ENCODE peak calls at places on chromosomes 12 and 14, in ten cellular contexts. V, B, X, G, F, W, I, J, C and U are unnamed samples.

GRCh38 chr14:81366259-81366658 is 33.9 kb downstream of the STON2 start:
- DNase-seq in V (no peak), B (no peak), X (no peak), G (no peak), F (no peak), W (no peak), I (no peak), J (peak; percentile 36), C (no peak), U (no peak)

GRCh38 chr12:39103552-39104165 is 198.3 kb upstream of the CPNE8 start:
- DNase-seq in V (peak; percentile 27), B (no peak), X (no peak), G (peak; percentile 40), F (peak; percentile 7), W (peak; percentile 11), I (peak; percentile 67), J (peak; percentile 66), C (peak; percentile 11), U (peak; percentile 70)

GRCh38 chr14:69010632-69011031 is 31.5 kb upstream of the ACTN1 start:
- DNase-seq in V (no peak), B (no peak), X (no peak), G (no peak), F (no peak), W (no peak), I (no peak), J (peak; percentile 31), C (peak; percentile 45), U (no peak)

GRCh38 chr12:119036878-119037493 is 55.6 kb downstream of the SRRM4 start:
- DNase-seq in V (peak; percentile 33), B (no peak), X (no peak), G (peak; percentile 13), F (no peak), W (no peak), I (peak; percentile 1), J (no peak), C (no peak), U (peak; percentile 54)

GRCh38 chr14:100576091-100577085 is 10.8 kb downstream of the BEGAIN start:
- DNase-seq in V (no peak), B (peak; percentile 4), X (no peak), G (no peak), F (no peak), W (no peak), I (no peak), J (no peak), C (no peak), U (no peak)

GRCh38 chr12:96336489-96336888 is 63.8 kb downstream of the CDK17 start:
- DNase-seq in V (no peak), B (no peak), X (no peak), G (no peak), F (no peak), W (no peak), I (no peak), J (no peak), C (no peak), U (no peak)

GRCh38 chr14:53209370-53209769 is 56.2 kb upstream of the DDHD1 start:
- DNase-seq in V (no peak), B (no peak), X (no peak), G (peak; percentile 54), F (no peak), W (no peak), I (peak; percentile 67), J (no peak), C (peak; percentile 78), U (no peak)

GRCh38 chr14:104086210-104086660 is 735 bp downstream of the ASPG start:
- DNase-seq in V (peak; percentile 4), B (peak; percentile 7), X (no peak), G (no peak), F (no peak), W (no peak), I (no peak), J (no peak), C (no peak), U (no peak)

GRCh38 chr12:11164384-11164783 is 6.6 kb upstream of the SMIM10L1 start:
- DNase-seq in V (no peak), B (no peak), X (no peak), G (no peak), F (no peak), W (no peak), I (no peak), J (no peak), C (no peak), U (no peak)

GRCh38 chr12:89067436-89067835 is 284.9 kb downstream of the DUSP6 start:
- DNase-seq in V (no peak), B (no peak), X (no peak), G (no peak), F (no peak), W (peak; percentile 91), I (peak; percentile 65), J (peak; percentile 95), C (peak; percentile 60), U (no peak)

GRCh38 chr14:95903616-95904107 is 27.0 kb downstream of the TUNAR start:
- DNase-seq in V (no peak), B (no peak), X (no peak), G (no peak), F (no peak), W (no peak), I (no peak), J (no peak), C (no peak), U (no peak)

GRCh38 chr14:101010293-101010692 is 106.8 kb upstream of the RTL1 start:
- DNase-seq in V (no peak), B (no peak), X (peak; percentile 53), G (no peak), F (no peak), W (no peak), I (no peak), J (no peak), C (no peak), U (peak; percentile 3)

GRCh38 chr12:27779416-27779815 is 617 bp upstream of the KLHL42 start:
- DNase-seq in V (peak; percentile 5), B (peak; percentile 15), X (peak; percentile 55), G (peak; percentile 15), F (no peak), W (no peak), I (peak; percentile 9), J (peak; percentile 8), C (peak; percentile 30), U (peak; percentile 58)

GRCh38 chr12:97283297-97283696 is 179.3 kb upstream of the RMST start:
- DNase-seq in V (no peak), B (no peak), X (no peak), G (no peak), F (no peak), W (no peak), I (no peak), J (no peak), C (no peak), U (no peak)

GRCh38 chr12:26746315-26746714 is 86.7 kb downstream of the ITPR2 start:
- DNase-seq in V (no peak), B (no peak), X (no peak), G (no peak), F (peak; percentile 55), W (peak; percentile 45), I (peak; percentile 89), J (peak; percentile 66), C (peak; percentile 52), U (no peak)

GRCh38 chr14:104446611-104447010 is 133.0 kb upstream of the C14orf180 start:
- DNase-seq in V (no peak), B (no peak), X (peak; percentile 30), G (no peak), F (no peak), W (no peak), I (no peak), J (no peak), C (no peak), U (no peak)

GRCh38 chr12:87779016-87779415 is 250.2 kb downstream of the C12orf50 start:
- DNase-seq in V (no peak), B (no peak), X (no peak), G (no peak), F (no peak), W (no peak), I (peak; percentile 82), J (peak; percentile 58), C (no peak), U (no peak)

GRCh38 chr14:67056684-67057083 is 132.6 kb upstream of the GARIN2 start:
- DNase-seq in V (no peak), B (no peak), X (no peak), G (no peak), F (no peak), W (no peak), I (no peak), J (no peak), C (no peak), U (no peak)

GRCh38 chr12:104276192-104277131 is 27.1 kb upstream of the EID3 start:
- DNase-seq in V (no peak), B (no peak), X (no peak), G (no peak), F (no peak), W (no peak), I (no peak), J (no peak), C (no peak), U (peak; percentile 59)

DNA sequence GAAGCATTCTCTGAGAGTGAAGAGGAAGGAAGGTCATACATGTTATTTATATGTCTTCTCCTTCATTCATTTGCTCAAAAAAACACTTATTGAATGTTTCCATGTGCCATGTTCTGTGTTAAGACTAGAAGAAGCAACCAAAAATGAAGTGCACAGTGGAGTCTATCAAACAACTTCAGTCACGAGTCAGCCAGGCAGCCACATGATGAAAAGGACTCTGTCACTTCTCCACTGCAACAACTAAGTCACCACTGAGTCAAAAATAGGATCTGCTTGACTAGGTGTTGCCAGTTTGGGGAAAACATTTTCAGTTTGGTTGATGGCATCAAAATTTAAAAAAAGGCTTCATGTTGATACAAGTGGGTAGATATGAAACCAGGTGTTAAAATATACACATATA is 142.5 kb downstream of the PDE3A start:
- DNase-seq in V (no peak), B (no peak), X (no peak), G (no peak), F (no peak), W (no peak), I (no peak), J (no peak), C (no peak), U (no peak)
- TF ChIP-seq CTCF in V (no peak), B (no peak), X (no peak), G (no peak), F (no peak), W (no peak), I (no peak), J (no peak), C (no peak), U (no peak)

GRCh38 chr14:98118749-98119148 is 1153.2 kb downstream of the BCL11B start:
- DNase-seq in V (no peak), B (no peak), X (no peak), G (no peak), F (no peak), W (no peak), I (no peak), J (no peak), C (no peak), U (no peak)
- TF ChIP-seq CTCF in V (no peak), B (no peak), X (no peak), G (no peak), F (no peak), W (no peak), I (no peak), J (no peak), C (no peak), U (no peak)

GRCh38 chr14:78673845-78674244 is 503.7 kb downstream of the NRXN3 start:
- DNase-seq in V (no peak), B (no peak), X (no peak), G (no peak), F (no peak), W (no peak), I (no peak), J (no peak), C (no peak), U (no peak)
- TF ChIP-seq CTCF in V (no peak), B (no peak), X (no peak), G (no peak), F (no peak), W (no peak), I (no peak), J (no peak), C (no peak), U (no peak)

GRCh38 chr12:121295123-121295745 is 1.3 kb downstream of the CAMKK2 start:
- DNase-seq in V (no peak), B (no peak), X (no peak), G (no peak), F (no peak), W (no peak), I (no peak), J (no peak), C (no peak), U (no peak)
- TF ChIP-seq CTCF in V (no peak), B (no peak), X (no peak), G (no peak), F (no peak), W (no peak), I (no peak), J (no peak), C (no peak), U (no peak)